ENCODE peak calls at places on chromosomes 11 and 22, in nine cellular contexts. W, F, S, N, A, O, Y, K and V are unnamed samples.

GRCh38 chr11:60485987-60486386 is 6.6 kb upstream of the MS4A12 start:
- DNase-seq in F (no peak), N (no peak), S (peak; percentile 88), K (peak; percentile 70), A (no peak), O (no peak), W (no peak), Y (no peak), V (peak; percentile 31)

GRCh38 chr22:46744581-46744980 is 6.5 kb upstream of the CERK start:
- DNase-seq in W (no peak), K (no peak), N (no peak), S (no peak), O (peak; percentile 83), Y (no peak), F (no peak), A (no peak), V (no peak)

GRCh38 chr11:65884716-65885092 is 3.6 kb downstream of the FIBP start:
- DNase-seq in K (peak; percentile 88), F (peak; percentile 69), S (peak; percentile 87), A (peak; percentile 58), Y (peak; percentile 84), N (peak; percentile 80), O (peak; percentile 86), W (no peak), V (peak; percentile 90)

GRCh38 chr11:253886-254270 is 17.1 kb downstream of the PSMD13 start:
- DNase-seq in S (no peak), N (no peak), O (no peak), W (no peak), A (no peak), K (no peak), Y (no peak), F (no peak), V (no peak)

GRCh38 chr11:118957549-118957948 is 1.5 kb downstream of the UPK2 start:
- DNase-seq in W (no peak), F (no peak), S (no peak), O (no peak), A (no peak), K (no peak), N (no peak), Y (no peak), V (no peak)

GRCh38 chr11:43685483-43685882 is 4.9 kb downstream of the HSD17B12 start:
- DNase-seq in W (no peak), Y (no peak), K (no peak), A (no peak), O (no peak), S (no peak), N (no peak), F (no peak), V (no peak)

GRCh38 chr11:109865558-109866186 is 227.5 kb upstream of the ZC3H12C start:
- DNase-seq in K (no peak), Y (no peak), N (no peak), F (no peak), W (no peak), S (no peak), A (no peak), O (no peak), V (no peak)

GRCh38 chr22:37018815-37019308 is 385 bp downstream of the TST start:
- DNase-seq in A (peak; percentile 8), F (no peak), O (peak; percentile 91), Y (peak; percentile 65), S (no peak), W (peak; percentile 75), K (peak; percentile 72), N (no peak), V (peak; percentile 41)

DNA sequence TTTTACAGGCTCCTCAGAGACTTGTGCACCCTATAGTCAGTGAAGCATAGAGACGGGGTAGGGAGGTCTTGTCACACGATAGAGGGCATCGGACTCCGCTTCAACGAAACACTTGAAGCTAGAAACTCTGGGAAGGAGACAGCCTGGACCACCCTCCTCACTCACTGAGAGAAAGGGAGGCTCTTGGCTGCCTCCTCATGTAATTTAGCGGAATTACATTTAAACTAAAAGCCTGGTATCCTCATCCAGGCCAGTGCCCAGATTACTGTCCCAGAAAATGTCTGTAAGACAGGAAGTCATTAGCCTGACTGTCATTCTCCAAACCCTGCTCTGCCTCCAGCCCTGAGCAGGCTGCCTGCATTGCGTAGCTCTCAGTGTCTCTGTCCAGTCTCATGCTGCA is 36.0 kb downstream of the TTLL1 start:
- DNase-seq in F (no peak), O (no peak), N (no peak), S (no peak), K (peak; percentile 34), W (no peak), Y (no peak), A (no peak), V (no peak)
- TF ChIP-seq CTCF in F (no peak), O (no peak), N (peak; percentile 38), S (peak; percentile 26), K (peak; percentile 40), W (no peak), Y (peak; percentile 15), A (peak; percentile 55), V (peak; percentile 56)

GRCh38 chr11:64305075-64305690 is at the start of gene ESRRA:
- DNase-seq in F (peak; percentile 100), K (peak; percentile 100), Y (peak; percentile 99), S (peak; percentile 100), W (peak; percentile 100), N (peak; percentile 99), O (peak; percentile 100), A (peak; percentile 94), V (peak; percentile 100)

GRCh38 chr11:64306563-64306875 is 1.2 kb downstream of the ESRRA start:
- DNase-seq in K (no peak), Y (no peak), N (no peak), W (no peak), F (no peak), S (no peak), O (no peak), A (no peak), V (no peak)

GRCh38 chr11:64304316-64305072 is 830 bp upstream of the ESRRA start:
- DNase-seq in A (peak; percentile 82), N (peak; percentile 82), W (peak; percentile 96), O (peak; percentile 97), F (peak; percentile 94), K (peak; percentile 96), Y (peak; percentile 93), S (peak; percentile 88), V (peak; percentile 96)

GRCh38 chr11:64306876-64307622 is 1.7 kb downstream of the ESRRA start:
- DNase-seq in S (no peak), A (no peak), K (peak; percentile 46), F (no peak), W (no peak), Y (peak; percentile 64), O (peak; percentile 63), N (no peak), V (no peak)

GRCh38 chr11:64305691-64306562 is 603 bp downstream of the ESRRA start:
- DNase-seq in A (no peak), K (peak; percentile 82), O (peak; percentile 90), F (peak; percentile 45), N (peak; percentile 75), Y (peak; percentile 46), S (peak; percentile 57), W (peak; percentile 70), V (peak; percentile 63)
- TF ChIP-seq CTCF in A (peak; percentile 63), K (peak; percentile 73), O (peak; percentile 22), F (peak; percentile 54), N (peak; percentile 57), Y (no peak), S (peak; percentile 60), W (peak; percentile 60), V (peak; percentile 62)

GRCh38 chr22:19103881-19104821 is 18.1 kb downstream of the DGCR2 start:
- DNase-seq in K (no peak), N (no peak), Y (no peak), S (no peak), A (no peak), O (no peak), F (no peak), W (no peak), V (no peak)

GRCh38 chr22:19107730-19108074 is 14.5 kb downstream of the DGCR2 start:
- DNase-seq in O (no peak), F (no peak), A (no peak), S (no peak), N (no peak), Y (no peak), K (no peak), W (no peak), V (no peak)

GRCh38 chr22:19105456-19105855 is 16.8 kb downstream of the DGCR2 start:
- DNase-seq in S (no peak), Y (no peak), F (no peak), W (no peak), A (no peak), K (no peak), N (no peak), O (no peak), V (no peak)

GRCh38 chr22:19106886-19107729 is 15.1 kb downstream of the DGCR2 start:
- DNase-seq in K (no peak), O (no peak), N (no peak), S (no peak), Y (no peak), F (no peak), A (no peak), W (no peak), V (no peak)

DNA sequence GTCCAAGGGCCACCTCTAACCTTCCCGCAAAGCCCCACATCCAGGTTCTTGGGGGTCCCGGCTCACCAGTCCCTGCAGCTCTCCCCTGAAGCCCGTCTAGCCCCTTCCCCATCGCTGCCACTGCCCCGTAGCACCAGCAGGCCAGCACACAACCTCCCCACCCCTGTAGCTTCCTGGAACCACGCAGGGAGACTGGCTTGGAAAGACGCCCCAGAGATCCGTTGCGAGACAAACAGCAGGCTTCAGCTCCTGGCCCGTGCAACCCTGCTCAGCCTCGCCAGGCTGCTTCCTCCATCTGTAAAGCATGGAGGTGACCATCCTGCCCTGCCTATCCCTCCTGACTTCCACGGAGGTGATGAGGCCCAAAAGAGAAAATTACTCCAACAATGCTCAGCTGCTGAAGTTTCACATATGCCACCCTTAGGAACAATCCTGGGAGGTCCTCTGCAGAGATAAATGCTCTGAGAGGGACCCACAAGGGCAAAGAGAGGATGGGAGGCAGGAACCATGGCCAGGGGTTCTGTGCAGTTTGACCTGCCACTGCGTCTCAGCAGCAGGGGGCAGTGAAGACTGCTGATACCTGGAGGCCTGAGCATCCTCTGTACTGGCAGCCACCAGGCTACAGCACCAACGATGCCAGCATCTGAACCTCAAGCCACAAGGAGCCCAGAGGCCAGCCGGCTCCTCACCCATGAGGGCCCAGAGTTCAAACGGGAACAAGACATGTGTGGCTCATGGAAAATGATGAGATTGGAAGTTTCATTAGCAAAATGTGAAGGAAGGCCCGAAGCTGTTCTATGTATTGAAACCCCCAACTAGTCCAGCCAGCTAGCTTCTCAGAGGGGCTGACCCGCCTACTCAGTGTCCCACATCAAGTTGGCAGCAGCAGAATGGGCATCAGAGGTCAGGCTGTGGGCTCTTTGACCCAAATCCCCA is 16.1 kb downstream of the DGCR2 start:
- DNase-seq in Y (no peak), W (no peak), A (no peak), N (no peak), F (peak; percentile 27), K (peak; percentile 47), S (no peak), O (no peak), V (peak; percentile 26)
- TF ChIP-seq CTCF in Y (peak; percentile 29), W (no peak), A (peak; percentile 47), N (peak; percentile 35), F (peak; percentile 67), K (peak; percentile 32), S (peak; percentile 41), O (no peak), V (no peak)

DNA sequence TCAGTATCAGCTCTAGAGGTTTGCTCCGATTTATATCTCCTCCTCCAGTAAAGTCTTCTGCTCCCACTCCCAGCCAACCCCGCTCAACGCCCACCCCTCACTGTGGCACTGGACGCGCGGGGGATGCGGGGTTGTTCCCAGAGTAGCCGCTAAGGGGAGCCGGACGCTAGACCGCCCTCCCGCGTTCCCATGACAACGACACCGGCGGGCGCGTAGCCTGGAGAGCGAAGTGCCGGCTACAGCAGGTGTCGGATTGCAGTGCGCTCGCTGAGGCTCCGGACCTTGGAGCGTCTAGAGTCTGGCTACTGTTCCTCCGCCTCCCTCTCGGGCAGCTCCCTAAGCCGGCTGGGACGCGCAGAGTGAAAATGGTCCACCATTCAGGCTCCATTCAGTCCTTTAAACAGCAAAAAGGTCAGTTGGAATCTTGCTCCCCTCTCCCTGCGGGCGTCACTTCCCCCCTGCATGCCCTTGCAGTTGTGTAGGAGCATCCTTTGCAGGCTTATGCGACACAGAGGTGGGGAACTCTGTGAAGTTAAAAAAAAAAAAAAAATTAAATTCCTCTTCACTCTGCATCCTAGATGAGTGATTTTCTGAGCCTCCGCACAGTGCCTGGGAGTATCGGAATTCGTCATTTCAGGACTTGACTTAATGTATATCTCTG is at the start of gene ANO3:
- DNase-seq in Y (peak; percentile 87), O (peak; percentile 33), W (no peak), A (peak; percentile 63), S (peak; percentile 61), K (peak; percentile 98), F (no peak), N (peak; percentile 86), V (peak; percentile 94)
- TF ChIP-seq CTCF in Y (peak; percentile 89), O (no peak), W (peak; percentile 52), A (peak; percentile 71), S (peak; percentile 27), K (peak; percentile 74), F (no peak), N (peak; percentile 77), V (peak; percentile 74)